ENCODE peak calls at places on chromosomes 7 and 10, in nine cellular contexts. C is HCT116, T is GM12878, F is spleen, Z is sigmoid colon, Y is prostate gland, D is stomach, V is tibial nerve, B is IMR-90. A is an unnamed sample.

GRCh38 chr7:150375662-150376521 is 3.2 kb upstream of the ZNF775 start:
- DNase-seq in C (no peak), T (no peak), F (no peak), Z (no peak), Y (no peak), D (no peak), V (no peak), B (no peak), A (no peak)

GRCh38 chr10:118722694-118723093 is 32.1 kb downstream of the CACUL1 start:
- DNase-seq in C (no peak), T (no peak), F (no peak), Z (no peak), Y (no peak), D (no peak), V (no peak), B (no peak), A (no peak)

GRCh38 chr10:46226900-46227558 is 59.8 kb upstream of the ANTXRL start:
- DNase-seq in C (no peak), T (no peak), F (peak; percentile 41), Z (no peak), Y (peak; percentile 2), D (peak; percentile 10), V (no peak), B (no peak), A (no peak)

GRCh38 chr7:142384508-142384922 is 126.7 kb upstream of the PRSS58 start:
- DNase-seq in C (no peak), T (no peak), F (no peak), Z (no peak), Y (no peak), D (no peak), V (no peak), B (peak; percentile 43), A (no peak)

GRCh38 chr10:21002097-21002878 is 105.2 kb upstream of the NEBL start:
- DNase-seq in C (no peak), T (no peak), F (no peak), Z (no peak), Y (no peak), D (no peak), V (no peak), B (peak; percentile 1), A (no peak)

GRCh38 chr7:134029743-134030142 is 97.4 kb upstream of the LRGUK start:
- DNase-seq in C (no peak), T (no peak), F (no peak), Z (no peak), Y (no peak), D (no peak), V (no peak), B (peak; percentile 7), A (no peak)

GRCh38 chr10:94299417-94299816 is 63.3 kb downstream of the NOC3L start:
- DNase-seq in C (no peak), T (no peak), F (no peak), Z (no peak), Y (no peak), D (no peak), V (no peak), B (peak; percentile 48), A (no peak)

GRCh38 chr7:91082038-91082437 is 182.2 kb upstream of the FZD1 start:
- DNase-seq in C (no peak), T (no peak), F (no peak), Z (no peak), Y (no peak), D (no peak), V (no peak), B (peak; percentile 73), A (no peak)

GRCh38 chr10:29177266-29177832 is 111.5 kb upstream of the LYZL1 start:
- DNase-seq in C (no peak), T (no peak), F (no peak), Z (no peak), Y (no peak), D (no peak), V (no peak), B (no peak), A (no peak)

GRCh38 chr7:120805636-120806388 is 52.1 kb downstream of the TSPAN12 start:
- DNase-seq in C (peak; percentile 40), T (peak; percentile 53), F (no peak), Z (no peak), Y (peak; percentile 50), D (peak; percentile 52), V (peak; percentile 69), B (peak; percentile 61), A (no peak)

GRCh38 chr7:42224391-42225003 is 12.5 kb downstream of the GLI3 start:
- DNase-seq in C (no peak), T (no peak), F (no peak), Z (no peak), Y (no peak), D (no peak), V (no peak), B (no peak), A (no peak)

GRCh38 chr7:113026941-113027340 is 59.7 kb downstream of the GPR85 start:
- DNase-seq in C (no peak), T (no peak), F (no peak), Z (no peak), Y (no peak), D (no peak), V (no peak), B (peak; percentile 45), A (no peak)

GRCh38 chr7:87152112-87152896 is at the start of gene DMTF1:
- DNase-seq in C (peak; percentile 89), T (peak; percentile 53), F (peak; percentile 98), Z (peak; percentile 98), Y (peak; percentile 94), D (peak; percentile 94), V (peak; percentile 91), B (peak; percentile 93), A (peak; percentile 96)
- TF ChIP-seq POLR2A in C (peak; percentile 76), T (peak; percentile 96), F (peak; percentile 26), Z (peak; percentile 78), Y (peak; percentile 80), D (peak; percentile 44), V (peak; percentile 57), B (peak; percentile 90), A (peak; percentile 94)

GRCh38 chr7:25940086-25940906 is 211.7 kb upstream of the NFE2L3 start:
- DNase-seq in C (no peak), T (no peak), F (no peak), Z (no peak), Y (no peak), D (no peak), V (no peak), B (no peak), A (no peak)
- H3K27me3 ChIP-seq in C (no peaks in the 10 kb centered on the region), T (no peaks in the 10 kb centered on the region), F (no peaks in the 10 kb centered on the region), Z (no peaks in the 10 kb centered on the region), Y (no peaks in the 10 kb centered on the region), D (no peaks in the 10 kb centered on the region), V (peaks cover 9% of the 10 kb centered on the region), B (peaks cover 3% of the 10 kb centered on the region), A (no peaks in the 10 kb centered on the region)

DNA sequence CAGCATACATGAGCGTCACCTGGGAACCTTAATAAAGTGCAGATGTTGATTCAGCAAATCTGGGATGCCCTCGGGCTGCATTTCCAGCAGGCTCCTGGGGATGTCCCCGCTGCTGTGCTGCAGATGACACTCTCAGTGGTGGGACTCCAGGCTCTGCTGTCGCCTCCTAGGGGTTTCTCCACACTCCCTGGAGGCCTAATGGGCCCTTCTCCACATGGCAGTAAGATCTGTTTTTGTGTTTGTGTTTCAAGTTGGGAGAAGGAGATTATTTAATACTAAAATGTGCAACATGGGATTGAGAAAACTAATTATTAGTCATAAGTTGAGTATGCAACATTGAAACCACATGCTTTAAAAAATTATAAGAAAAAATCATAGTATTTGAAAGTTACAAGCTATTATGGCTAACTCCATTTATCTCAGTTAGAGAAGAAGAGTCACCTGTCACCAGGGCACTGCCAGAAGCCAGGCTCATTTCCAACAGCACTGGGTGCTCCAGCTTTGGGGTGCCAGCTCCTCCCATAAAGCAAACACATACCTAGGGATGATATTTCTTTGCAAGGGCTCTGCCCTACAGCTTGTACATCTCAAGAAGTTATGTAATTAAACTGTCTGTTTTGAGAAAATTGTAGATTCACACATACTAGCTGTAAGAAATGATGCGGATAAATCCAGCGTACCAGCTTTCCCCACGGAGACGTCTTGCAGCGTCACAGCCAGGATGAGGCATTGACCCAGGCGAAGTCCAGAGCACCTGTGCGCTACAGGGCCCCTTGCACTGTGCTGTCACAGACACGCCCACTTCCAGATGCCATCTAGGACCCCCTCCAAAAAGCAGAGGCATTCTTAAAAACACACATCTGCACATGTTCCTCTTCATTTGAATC is 106.4 kb downstream of the EGFR start:
- DNase-seq in C (no peak), T (no peak), F (no peak), Z (no peak), Y (no peak), D (no peak), V (no peak), B (no peak), A (no peak)
- H3K4me1 ChIP-seq in C (peaks cover 43% of the 10 kb centered on the region), T (no peaks in the 10 kb centered on the region), F (no peaks in the 10 kb centered on the region), Z (peaks cover 57% of the 10 kb centered on the region), Y (peaks cover 11% of the 10 kb centered on the region), D (peaks cover 29% of the 10 kb centered on the region), V (peaks cover 61% of the 10 kb centered on the region), B (peaks cover 53% of the 10 kb centered on the region), A (peaks cover 9% of the 10 kb centered on the region)

GRCh38 chr7:5528071-5528814 is 104.6 kb upstream of the TNRC18 start:
- DNase-seq in C (no peak), T (no peak), F (peak; percentile 87), Z (peak; percentile 81), Y (peak; percentile 37), D (peak; percentile 58), V (peak; percentile 35), B (peak; percentile 36), A (peak; percentile 60)

GRCh38 chr7:5528815-5529442 is 105.3 kb upstream of the TNRC18 start:
- DNase-seq in C (no peak), T (no peak), F (no peak), Z (peak; percentile 84), Y (no peak), D (no peak), V (no peak), B (no peak), A (no peak)

GRCh38 chr7:5526190-5527037 is 102.8 kb upstream of the TNRC18 start:
- DNase-seq in C (no peak), T (no peak), F (peak; percentile 83), Z (peak; percentile 80), Y (peak; percentile 44), D (peak; percentile 60), V (no peak), B (peak; percentile 32), A (peak; percentile 40)

GRCh38 chr7:5523052-5523711 is 99.5 kb upstream of the TNRC18 start:
- DNase-seq in C (no peak), T (no peak), F (no peak), Z (peak; percentile 86), Y (no peak), D (no peak), V (no peak), B (peak; percentile 54), A (no peak)

DNA sequence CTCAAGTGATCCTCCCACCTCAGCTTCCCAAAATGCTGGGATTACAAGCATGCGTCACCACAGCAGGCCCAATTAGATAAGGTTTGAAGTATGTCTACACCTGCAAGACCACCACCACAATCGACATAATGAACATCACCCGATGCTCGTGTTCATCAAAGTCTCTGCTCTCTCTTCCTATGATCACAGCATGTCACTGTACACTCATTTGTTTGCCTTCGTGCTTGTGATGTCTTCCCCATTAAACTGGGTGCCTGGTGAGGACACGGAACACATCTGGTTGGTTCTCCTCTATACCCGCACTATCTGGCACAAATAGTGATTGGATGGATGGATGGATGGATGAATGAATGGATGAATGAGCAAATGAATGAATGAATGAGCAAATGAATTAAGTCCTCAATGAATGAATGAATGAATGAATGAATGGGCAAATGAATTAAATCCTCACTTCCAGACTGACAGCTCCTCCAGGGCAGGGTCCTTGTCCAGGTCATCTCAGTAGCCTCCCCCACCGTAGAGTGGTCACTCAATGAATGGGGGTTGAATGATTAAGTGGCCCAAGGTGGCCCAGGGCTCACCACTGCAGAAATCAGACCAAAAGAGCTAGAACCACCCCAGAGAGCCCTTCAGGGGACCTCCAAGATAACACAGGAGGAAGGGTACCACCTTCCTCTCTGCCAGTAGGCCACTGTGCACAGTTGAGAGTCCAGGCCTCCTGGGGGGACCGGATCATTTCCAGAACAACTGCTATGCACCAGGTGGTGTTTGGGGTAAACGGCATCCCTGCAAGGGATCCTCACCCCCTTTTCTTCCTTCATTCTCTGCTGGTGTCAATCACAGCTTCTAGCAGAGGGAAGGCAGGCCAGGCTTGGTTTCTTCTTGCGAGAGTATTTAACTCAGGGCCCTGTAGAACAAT is 101.9 kb upstream of the TNRC18 start:
- DNase-seq in C (peak; percentile 40), T (peak; percentile 63), F (no peak), Z (peak; percentile 82), Y (no peak), D (peak; percentile 40), V (no peak), B (peak; percentile 54), A (no peak)
- TF ChIP-seq POLR2A in C (no peak), T (no peak), F (no peak), Z (peak; percentile 32), Y (no peak), D (no peak), V (no peak), B (no peak), A (peak; percentile 44)

A was measured in right lobe of liver.